ENCODE peak calls at places on chromosome 7, in eight cellular contexts. S is esophagus muscularis mucosa; K is neural crest cell; V is activated effector memory CD4-positive, alpha-beta T cell treated with anti-CD3 and anti-CD28 coated beads, Interleukin-2, amount 50 U/mL, for 16 hours; X is EL; L is activated T-helper 9 cell treated with anti-CD3 and anti-CD28 coated beads, Interleukin-2, amount 50 U/mL, for 16 hours; Q is mesothelial cell of epicardium; U is occipital lobe. D is an unnamed sample.

GRCh38 chr7:18087031-18087686 is 59.5 kb upstream of the PRPS1L1 start:
- DNase-seq in S (no peak), K (peak), V (no peak), X (no peak), L (no peak), Q (no peak), U (no peak), D (no peak)

GRCh38 chr7:375491-375821 is 85.5 kb downstream of the FOXL3 start:
- DNase-seq in S (no peak), K (no peak), V (no peak), X (no peak), L (no peak), Q (no peak), U (no peak), D (no peak)

GRCh38 chr7:48875300-48875916 is 48.9 kb upstream of the CDC14C start:
- DNase-seq in S (no peak), K (peak), V (no peak), X (no peak), L (no peak), Q (no peak), U (peak), D (no peak)

GRCh38 chr7:36079446-36080025 is 73.5 kb upstream of the EEPD1 start:
- DNase-seq in S (no peak), K (no peak), V (no peak), X (peak), L (no peak), Q (no peak), U (no peak), D (no peak)

GRCh38 chr7:28183627-28184026 is 3.0 kb upstream of the JAZF1 start:
- DNase-seq in S (no peak), K (no peak), V (no peak), X (no peak), L (no peak), Q (no peak), U (no peak), D (no peak)

GRCh38 chr7:149199234-149199990 is 4.1 kb downstream of the ZNF282 start:
- DNase-seq in S (no peak), K (no peak), V (peak), X (peak), L (no peak), Q (no peak), U (no peak), D (no peak)

GRCh38 chr7:96675548-96675947 is 34.1 kb downstream of the SEM1 start:
- DNase-seq in S (no peak), K (no peak), V (no peak), X (no peak), L (no peak), Q (no peak), U (no peak), D (no peak)

GRCh38 chr7:51070163-51070562 is 246.4 kb downstream of the COBL start:
- DNase-seq in S (peak), K (no peak), V (no peak), X (no peak), L (no peak), Q (no peak), U (no peak), D (no peak)

GRCh38 chr7:20896996-20897395 is 110.3 kb upstream of the SP8 start:
- DNase-seq in S (no peak), K (no peak), V (no peak), X (no peak), L (no peak), Q (no peak), U (no peak), D (no peak)

GRCh38 chr7:124031919-124032318 is 948 bp downstream of the TMEM229A start:
- DNase-seq in S (no peak), K (peak), V (no peak), X (no peak), L (no peak), Q (no peak), U (no peak), D (no peak)

GRCh38 chr7:836429-836828 is 4.2 kb downstream of the SUN1 start:
- DNase-seq in S (no peak), K (peak), V (no peak), X (peak), L (no peak), Q (no peak), U (no peak), D (no peak)

GRCh38 chr7:116582806-116583444 is 58.1 kb downstream of the CAV1 start:
- DNase-seq in S (no peak), K (no peak), V (no peak), X (peak), L (no peak), Q (no peak), U (no peak), D (no peak)

GRCh38 chr7:47194516-47194915 is 387.4 kb downstream of the TNS3 start:
- DNase-seq in S (no peak), K (no peak), V (no peak), X (no peak), L (no peak), Q (no peak), U (no peak), D (no peak)

GRCh38 chr7:37820708-37821468 is 27.5 kb upstream of the NME8 start:
- DNase-seq in S (no peak), K (no peak), V (no peak), X (no peak), L (no peak), Q (no peak), U (no peak), D (no peak)

GRCh38 chr7:39446546-39446945 is 119.7 kb upstream of the YAE1 start:
- DNase-seq in S (no peak), K (no peak), V (no peak), X (no peak), L (no peak), Q (no peak), U (peak), D (no peak)

GRCh38 chr7:98997836-98998235 is 119.5 kb downstream of the TRRAP start:
- DNase-seq in S (no peak), K (no peak), V (no peak), X (no peak), L (no peak), Q (no peak), U (no peak), D (no peak)

GRCh38 chr7:130273863-130274262 is 7.2 kb downstream of the CPA2 start:
- DNase-seq in S (peak), K (no peak), V (no peak), X (no peak), L (no peak), Q (no peak), U (peak), D (no peak)

GRCh38 chr7:29988391-29989256 is 977 bp downstream of the SCRN1 start:
- DNase-seq in S (no peak), K (peak), V (peak), X (peak), L (peak), Q (peak), U (peak), D (no peak)

D was measured in T-helper 17 cell.